ENCODE peak calls at places on chromosomes 2 and 18, in six cellular contexts. I, W, Y, H, D and T are unnamed samples.

GRCh38 chr2:226915846-226916360 is 80.0 kb downstream of the RHBDD1 start:
- DNase-seq in D (peak), Y (no peak), W (peak), H (no peak), I (no peak), T (no peak)

GRCh38 chr18:47772374-47773248 is 157.8 kb downstream of the SMAD2 start:
- DNase-seq in D (peak), Y (peak), H (peak), W (peak), I (peak), T (peak)

GRCh38 chr18:31819106-31819924 is 58.6 kb upstream of the SLC25A52 start:
- DNase-seq in I (no peak), H (peak), Y (no peak), D (peak), W (peak), T (peak)

GRCh38 chr2:38591152-38591551 is 11.6 kb downstream of the HNRNPLL start:
- DNase-seq in Y (no peak), I (no peak), D (no peak), W (no peak), H (no peak), T (no peak)

GRCh38 chr2:224412064-224412921 is 10.4 kb upstream of the FAM124B start:
- DNase-seq in Y (no peak), W (peak), D (peak), H (no peak), I (no peak), T (no peak)

GRCh38 chr18:3604626-3605408 is 154.8 kb downstream of the TGIF1 start:
- DNase-seq in I (peak), W (peak), Y (no peak), H (peak), D (peak), T (peak)

GRCh38 chr2:72031346-72032115 is 116.1 kb downstream of the CYP26B1 start:
- DNase-seq in H (no peak), I (no peak), W (no peak), Y (no peak), D (no peak), T (no peak)

GRCh38 chr2:108271691-108272253 is 16.9 kb upstream of the SULT1C2 start:
- DNase-seq in D (peak), I (no peak), W (peak), Y (no peak), H (peak), T (peak)

GRCh38 chr18:6509417-6510198 is 94.9 kb upstream of the L3MBTL4 start:
- DNase-seq in I (no peak), H (no peak), W (no peak), Y (no peak), D (peak), T (no peak)

GRCh38 chr2:37295469-37296073 is 29.1 kb downstream of the PRKD3 start:
- DNase-seq in Y (no peak), D (no peak), W (no peak), H (peak), I (no peak), T (no peak)

GRCh38 chr2:159450180-159450579 is 163.7 kb upstream of the WDSUB1 start:
- DNase-seq in I (no peak), Y (no peak), D (no peak), W (no peak), H (no peak), T (no peak)

GRCh38 chr2:150174396-150174795 is 313.1 kb downstream of the RND3 start:
- DNase-seq in D (no peak), H (peak), Y (no peak), W (no peak), I (no peak), T (no peak)

GRCh38 chr2:172861163-172861562 is 125.5 kb downstream of the RAPGEF4 start:
- DNase-seq in H (no peak), I (no peak), W (no peak), D (no peak), Y (no peak), T (no peak)

GRCh38 chr18:21599585-21600525 is 649 bp downstream of the ESCO1 start:
- DNase-seq in W (no peak), I (peak), D (peak), H (no peak), Y (no peak), T (no peak)

GRCh38 chr18:37222383-37223378 is 342.9 kb downstream of the CELF4 start:
- DNase-seq in I (no peak), Y (no peak), H (no peak), D (peak), W (no peak), T (no peak)

GRCh38 chr2:161321944-161322343 is 13.7 kb downstream of the PSMD14 start:
- DNase-seq in D (peak), W (peak), H (no peak), I (no peak), Y (no peak), T (no peak)

GRCh38 chr18:9732031-9732430 is 23.9 kb downstream of the RAB31 start:
- DNase-seq in W (no peak), H (no peak), Y (no peak), D (no peak), I (no peak), T (no peak)